ENCODE peak calls at places on chromosomes 6 and 20, in five cellular contexts. One of them, this sample, is unnamed.

GRCh38 chr6:13237318-13237717 is 91.0 kb downstream of the TBC1D7 start:
- DNase-seq in HCT116: no peak
- DNase-seq in K562: no peak
- DNase-seq in H1: no peak
- DNase-seq in SK-N-SH: no peak
- DNase-seq in this sample: no peak

GRCh38 chr6:147837540-147837939 is 329.1 kb downstream of the SAMD5 start:
- DNase-seq in HCT116: no peak
- DNase-seq in K562: no peak
- DNase-seq in H1: no peak
- DNase-seq in SK-N-SH: no peak
- DNase-seq in this sample: no peak

GRCh38 chr6:53429401-53429800 is 80.7 kb upstream of the ELOVL5 start:
- DNase-seq in HCT116: no peak
- DNase-seq in K562: no peak
- DNase-seq in H1: no peak
- DNase-seq in SK-N-SH: no peak
- DNase-seq in this sample: no peak

GRCh38 chr6:36788186-36788585 is 51.1 kb downstream of the CPNE5 start:
- DNase-seq in HCT116: no peak
- DNase-seq in K562: no peak
- DNase-seq in H1: no peak
- DNase-seq in SK-N-SH: no peak
- DNase-seq in this sample: no peak

GRCh38 chr6:2529217-2529719 is 221.5 kb downstream of the MYLK4 start:
- DNase-seq in HCT116: no peak
- DNase-seq in K562: no peak
- DNase-seq in H1: no peak
- DNase-seq in SK-N-SH: no peak
- DNase-seq in this sample: no peak

GRCh38 chr6:133033263-133033662 is 207.9 kb upstream of the EYA4 start:
- DNase-seq in HCT116: no peak
- DNase-seq in K562: no peak
- DNase-seq in H1: no peak
- DNase-seq in SK-N-SH: no peak
- DNase-seq in this sample: no peak

GRCh38 chr6:170049641-170050491 is 241.0 kb downstream of the DLL1 start:
- DNase-seq in HCT116: no peak
- DNase-seq in K562: no peak
- DNase-seq in H1: no peak
- DNase-seq in SK-N-SH: peak
- DNase-seq in this sample: no peak

GRCh38 chr20:41462372-41463161 is 95.9 kb upstream of the EMILIN3 start:
- DNase-seq in HCT116: no peak
- DNase-seq in K562: no peak
- DNase-seq in H1: no peak
- DNase-seq in SK-N-SH: no peak
- DNase-seq in this sample: no peak

GRCh38 chr6:148441454-148441911 is 98.8 kb downstream of the SASH1 start:
- DNase-seq in HCT116: peak
- DNase-seq in K562: no peak
- DNase-seq in H1: no peak
- DNase-seq in SK-N-SH: no peak
- DNase-seq in this sample: no peak

GRCh38 chr20:4717816-4718215 is 3.9 kb upstream of the PRND start:
- DNase-seq in HCT116: no peak
- DNase-seq in K562: no peak
- DNase-seq in H1: no peak
- DNase-seq in SK-N-SH: no peak
- DNase-seq in this sample: no peak

GRCh38 chr20:51160011-51160410 is 137.1 kb upstream of the KCNG1 start:
- DNase-seq in HCT116: no peak
- DNase-seq in K562: no peak
- DNase-seq in H1: no peak
- DNase-seq in SK-N-SH: no peak
- DNase-seq in this sample: no peak

GRCh38 chr6:55578537-55579363 is at the start of gene HMGCLL1:
- DNase-seq in HCT116: no peak
- DNase-seq in K562: no peak
- DNase-seq in H1: peak
- DNase-seq in SK-N-SH: peak
- DNase-seq in this sample: peak

GRCh38 chr6:69791065-69791471 is 5.7 kb downstream of the LMBRD1 start:
- DNase-seq in HCT116: no peak
- DNase-seq in K562: no peak
- DNase-seq in H1: no peak
- DNase-seq in SK-N-SH: no peak
- DNase-seq in this sample: no peak

GRCh38 chr20:59515013-59515905 is 89.1 kb upstream of the PHACTR3 start:
- DNase-seq in HCT116: peak
- DNase-seq in K562: peak
- DNase-seq in H1: peak
- DNase-seq in SK-N-SH: peak
- DNase-seq in this sample: peak

GRCh38 chr6:88238065-88238464 is 71.9 kb upstream of the CNR1 start:
- DNase-seq in HCT116: peak
- DNase-seq in K562: peak
- DNase-seq in H1: peak
- DNase-seq in SK-N-SH: no peak
- DNase-seq in this sample: peak

GRCh38 chr20:44433751-44434538 is 41.7 kb upstream of the TTPAL start:
- DNase-seq in HCT116: no peak
- DNase-seq in K562: no peak
- DNase-seq in H1: no peak
- DNase-seq in SK-N-SH: no peak
- DNase-seq in this sample: no peak

GRCh38 chr6:160883560-160883959 is 108.0 kb upstream of the MAP3K4 start:
- DNase-seq in HCT116: no peak
- DNase-seq in K562: no peak
- DNase-seq in H1: no peak
- DNase-seq in SK-N-SH: no peak
- DNase-seq in this sample: no peak

GRCh38 chr20:52031206-52031573 is 160.4 kb downstream of the ZFP64 start:
- DNase-seq in HCT116: no peak
- DNase-seq in K562: no peak
- DNase-seq in H1: no peak
- DNase-seq in SK-N-SH: no peak
- DNase-seq in this sample: no peak

GRCh38 chr20:46928580-46929132 is 34.0 kb downstream of the EYA2 start:
- DNase-seq in HCT116: no peak
- DNase-seq in K562: no peak
- DNase-seq in H1: no peak
- DNase-seq in SK-N-SH: no peak
- DNase-seq in this sample: peak

GRCh38 chr6:91020741-91021140 is 433.9 kb upstream of the MAP3K7 start:
- DNase-seq in HCT116: no peak
- DNase-seq in K562: no peak
- DNase-seq in H1: no peak
- DNase-seq in SK-N-SH: no peak
- DNase-seq in this sample: no peak

GRCh38 chr6:88823998-88824397 is 139.4 kb downstream of the RNGTT start:
- DNase-seq in HCT116: no peak
- DNase-seq in K562: no peak
- DNase-seq in H1: no peak
- DNase-seq in SK-N-SH: no peak
- DNase-seq in this sample: no peak

GRCh38 chr6:89353702-89354392 is 1.3 kb upstream of the UBE2J1 start:
- DNase-seq in HCT116: no peak
- DNase-seq in K562: no peak
- DNase-seq in H1: no peak
- DNase-seq in SK-N-SH: no peak
- DNase-seq in this sample: no peak

GRCh38 chr6:17045581-17046322 is 56.1 kb upstream of the STMND1 start:
- DNase-seq in HCT116: no peak
- DNase-seq in K562: no peak
- DNase-seq in H1: no peak
- DNase-seq in SK-N-SH: no peak
- DNase-seq in this sample: no peak
- TF ChIP-seq YY1 in HCT116: no peak
- TF ChIP-seq YY1 in K562: no peak
- TF ChIP-seq YY1 in H1: no peak
- TF ChIP-seq YY1 in SK-N-SH: peak
- TF ChIP-seq YY1 in this sample: no peak

DNA sequence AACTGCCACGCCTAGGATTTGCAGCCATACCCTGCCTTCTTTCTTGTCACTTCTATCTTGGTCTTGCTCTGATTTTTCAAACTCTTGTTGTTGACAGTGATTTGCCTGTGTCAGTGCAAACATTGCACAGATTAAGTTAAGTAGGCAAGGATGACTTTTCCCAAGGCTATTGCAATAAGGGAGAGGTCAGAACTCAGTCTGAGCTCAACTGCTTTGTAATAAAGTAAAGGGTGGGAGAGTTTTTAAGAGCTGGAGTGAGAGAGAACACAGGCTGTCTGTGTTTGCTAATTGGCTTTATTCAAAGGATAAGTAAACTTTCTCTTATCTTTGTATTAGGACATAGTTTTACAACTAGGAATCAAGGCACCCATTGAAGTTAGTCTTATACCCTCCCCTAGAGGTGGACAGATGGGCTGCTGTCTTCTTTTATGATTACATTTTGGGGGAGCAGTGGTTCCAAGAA is 448.6 kb downstream of the PHF3 start:
- DNase-seq in HCT116: no peak
- DNase-seq in K562: no peak
- DNase-seq in H1: no peak
- DNase-seq in SK-N-SH: no peak
- DNase-seq in this sample: no peak
- TF ChIP-seq YY1 in HCT116: no peak
- TF ChIP-seq YY1 in K562: no peak
- TF ChIP-seq YY1 in H1: no peak
- TF ChIP-seq YY1 in SK-N-SH: no peak
- TF ChIP-seq YY1 in this sample: no peak

GRCh38 chr20:53681352-53682212 is 87.9 kb upstream of the ZNF217 start:
- DNase-seq in HCT116: no peak
- DNase-seq in K562: no peak
- DNase-seq in H1: no peak
- DNase-seq in SK-N-SH: no peak
- DNase-seq in this sample: no peak

GRCh38 chr20:53678990-53679596 is 85.5 kb upstream of the ZNF217 start:
- DNase-seq in HCT116: no peak
- DNase-seq in K562: peak
- DNase-seq in H1: no peak
- DNase-seq in SK-N-SH: no peak
- DNase-seq in this sample: no peak

GRCh38 chr20:53677447-53678314 is 84.0 kb upstream of the ZNF217 start:
- DNase-seq in HCT116: no peak
- DNase-seq in K562: peak
- DNase-seq in H1: no peak
- DNase-seq in SK-N-SH: no peak
- DNase-seq in this sample: peak

GRCh38 chr20:53678315-53678989 is 84.8 kb upstream of the ZNF217 start:
- DNase-seq in HCT116: no peak
- DNase-seq in K562: no peak
- DNase-seq in H1: no peak
- DNase-seq in SK-N-SH: no peak
- DNase-seq in this sample: no peak

GRCh38 chr20:53679597-53680309 is 86.1 kb upstream of the ZNF217 start:
- DNase-seq in HCT116: no peak
- DNase-seq in K562: no peak
- DNase-seq in H1: no peak
- DNase-seq in SK-N-SH: no peak
- DNase-seq in this sample: no peak
- TF ChIP-seq YY1 in HCT116: no peak
- TF ChIP-seq YY1 in K562: no peak
- TF ChIP-seq YY1 in H1: no peak
- TF ChIP-seq YY1 in SK-N-SH: no peak
- TF ChIP-seq YY1 in this sample: no peak

GRCh38 chr6:142374965-142375733 is 73.3 kb downstream of the ADGRG6 start:
- DNase-seq in HCT116: peak
- DNase-seq in K562: no peak
- DNase-seq in H1: no peak
- DNase-seq in SK-N-SH: no peak
- DNase-seq in this sample: no peak

GRCh38 chr6:142376115-142376514 is 74.3 kb downstream of the ADGRG6 start:
- DNase-seq in HCT116: no peak
- DNase-seq in K562: no peak
- DNase-seq in H1: no peak
- DNase-seq in SK-N-SH: no peak
- DNase-seq in this sample: no peak

GRCh38 chr6:142374090-142374783 is 72.4 kb downstream of the ADGRG6 start:
- DNase-seq in HCT116: no peak
- DNase-seq in K562: no peak
- DNase-seq in H1: no peak
- DNase-seq in SK-N-SH: no peak
- DNase-seq in this sample: no peak

GRCh38 chr6:142378138-142378875 is 76.5 kb downstream of the ADGRG6 start:
- DNase-seq in HCT116: peak
- DNase-seq in K562: no peak
- DNase-seq in H1: no peak
- DNase-seq in SK-N-SH: no peak
- DNase-seq in this sample: no peak

DNA sequence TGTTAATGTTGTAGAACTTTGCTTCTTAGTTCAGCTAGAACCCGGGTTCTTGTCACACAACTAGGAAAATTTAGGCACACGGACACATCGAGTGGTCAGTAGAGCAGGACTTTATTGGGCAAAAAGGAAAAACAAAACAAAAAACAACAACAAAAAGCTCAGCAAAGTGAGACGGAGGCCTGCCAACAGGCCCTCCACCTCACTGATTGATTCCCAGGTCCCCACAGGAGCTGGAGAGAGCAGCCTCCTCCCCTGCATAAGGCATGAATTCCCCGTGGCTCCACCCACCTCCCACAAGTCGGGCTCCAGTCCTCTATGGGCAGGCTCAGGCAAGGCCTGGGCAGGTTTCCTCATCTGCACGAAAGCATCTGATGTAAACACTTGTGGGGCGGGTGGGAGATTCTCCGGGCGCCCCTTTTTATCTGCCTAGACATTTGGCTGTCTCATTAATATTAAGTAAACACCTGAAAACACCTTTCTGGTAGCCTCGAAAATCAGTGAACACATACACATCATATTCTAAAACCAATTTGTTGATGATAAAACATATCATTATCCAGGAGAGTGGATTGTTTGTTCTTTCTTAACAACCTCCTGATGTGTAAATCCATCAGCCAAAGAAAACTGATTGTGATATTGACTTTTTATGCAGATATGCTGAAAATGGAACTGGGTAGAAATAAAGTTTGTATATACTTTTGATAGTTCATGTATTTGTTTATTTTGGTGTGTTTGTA is 75.5 kb downstream of the ADGRG6 start:
- DNase-seq in HCT116: peak
- DNase-seq in K562: peak
- DNase-seq in H1: peak
- DNase-seq in SK-N-SH: no peak
- DNase-seq in this sample: no peak
- TF ChIP-seq YY1 in HCT116: peak
- TF ChIP-seq YY1 in K562: no peak
- TF ChIP-seq YY1 in H1: no peak
- TF ChIP-seq YY1 in SK-N-SH: no peak
- TF ChIP-seq YY1 in this sample: no peak

This sample was measured in NT2/D1.